ENCODE peak calls at places on chromosomes 6 and 20, in six cellular contexts. I is ovary; Z is adrenal gland; H is breast epithelium; D is prostate gland; L is CD4-positive, alpha-beta memory T cell. E is an unnamed sample.

GRCh38 chr6:90284236-90284744 is 12.4 kb downstream of the BACH2 start:
- DNase-seq in I (no peak), Z (peak; percentile 61), H (no peak), D (no peak), L (peak; percentile 78), E (no peak)

GRCh38 chr6:90222724-90223198 is 73.9 kb downstream of the BACH2 start:
- DNase-seq in I (no peak), Z (no peak), H (no peak), D (no peak), L (no peak), E (no peak)

GRCh38 chr20:15378151-15378550 is 1040.7 kb upstream of the FLRT3 start:
- DNase-seq in I (no peak), Z (no peak), H (no peak), D (no peak), L (no peak), E (no peak)

GRCh38 chr6:2782825-2783187 is 17.6 kb downstream of the WRNIP1 start:
- DNase-seq in I (no peak), Z (no peak), H (no peak), D (no peak), L (no peak), E (no peak)

GRCh38 chr6:71299541-71300470 is 11.2 kb downstream of the OGFRL1 start:
- DNase-seq in I (no peak), Z (no peak), H (no peak), D (no peak), L (no peak), E (no peak)

GRCh38 chr6:16683524-16684194 is 77.6 kb downstream of the ATXN1 start:
- DNase-seq in I (no peak), Z (peak; percentile 90), H (peak; percentile 55), D (peak; percentile 36), L (no peak), E (peak; percentile 56)

GRCh38 chr20:44861547-44862006 is 23.9 kb upstream of the YWHAB start:
- DNase-seq in I (no peak), Z (peak; percentile 63), H (no peak), D (no peak), L (no peak), E (no peak)

GRCh38 chr6:105402090-105402980 is 547 bp downstream of the PREP start:
- DNase-seq in I (no peak), Z (peak; percentile 45), H (no peak), D (peak; percentile 8), L (peak; percentile 67), E (no peak)

GRCh38 chr6:140178550-140179334 is 804.3 kb upstream of the CITED2 start:
- DNase-seq in I (no peak), Z (no peak), H (no peak), D (no peak), L (no peak), E (no peak)

GRCh38 chr6:156645106-156645505 is 132.1 kb upstream of the ARID1B start:
- DNase-seq in I (no peak), Z (no peak), H (no peak), D (no peak), L (no peak), E (no peak)

GRCh38 chr6:15876406-15876805 is 213.6 kb upstream of the DTNBP1 start:
- DNase-seq in I (no peak), Z (no peak), H (no peak), D (no peak), L (no peak), E (no peak)

GRCh38 chr20:51481311-51481997 is 61.1 kb downstream of the NFATC2 start:
- DNase-seq in I (no peak), Z (no peak), H (no peak), D (no peak), L (peak; percentile 80), E (no peak)

GRCh38 chr20:47476452-47476851 is 25.2 kb upstream of the NCOA3 start:
- DNase-seq in I (no peak), Z (no peak), H (no peak), D (no peak), L (no peak), E (no peak)

GRCh38 chr20:58065508-58066361 is 162.7 kb downstream of the ANKRD60 start:
- DNase-seq in I (no peak), Z (no peak), H (no peak), D (no peak), L (no peak), E (no peak)

GRCh38 chr6:139941826-139942225 is 567.4 kb upstream of the CITED2 start:
- DNase-seq in I (no peak), Z (no peak), H (no peak), D (no peak), L (no peak), E (no peak)

GRCh38 chr6:143136647-143137046 is 76.0 kb downstream of the AIG1 start:
- DNase-seq in I (no peak), Z (no peak), H (no peak), D (no peak), L (no peak), E (no peak)

GRCh38 chr6:23013776-23014175 is 444.4 kb downstream of the HDGFL1 start:
- DNase-seq in I (no peak), Z (no peak), H (no peak), D (no peak), L (no peak), E (no peak)

GRCh38 chr6:71139249-71139648 is 149.4 kb upstream of the OGFRL1 start:
- DNase-seq in I (no peak), Z (no peak), H (no peak), D (no peak), L (peak; percentile 21), E (no peak)

GRCh38 chr20:24153101-24154040 is 164.8 kb upstream of the GGTLC1 start:
- DNase-seq in I (no peak), Z (no peak), H (no peak), D (no peak), L (no peak), E (no peak)

GRCh38 chr6:52157301-52157930 is 28.8 kb upstream of the IL17A start:
- DNase-seq in I (no peak), Z (no peak), H (no peak), D (no peak), L (no peak), E (no peak)

GRCh38 chr6:36353411-36353915 is 16.8 kb upstream of the BNIP5 start:
- DNase-seq in I (no peak), Z (peak; percentile 3), H (no peak), D (no peak), L (no peak), E (no peak)

DNA sequence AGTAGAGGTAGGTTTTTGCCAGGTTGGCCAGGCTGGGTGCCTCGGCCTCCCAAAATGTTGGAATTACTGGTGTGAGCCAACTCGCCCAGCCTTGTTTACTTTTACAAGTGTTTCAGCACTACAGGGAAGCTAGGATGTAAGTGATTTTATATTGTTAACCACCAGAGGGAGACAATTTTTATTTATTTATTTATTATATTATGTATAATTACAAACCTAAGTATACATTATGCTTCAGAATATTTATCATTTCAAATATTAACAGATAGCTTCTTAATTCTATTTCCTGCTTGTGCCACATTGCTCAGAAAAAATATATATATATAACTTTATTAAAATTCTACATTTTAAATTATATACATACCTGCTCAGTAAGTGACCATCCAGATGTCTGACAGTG is 9.8 kb downstream of the MMUT start:
- DNase-seq in I (no peak), Z (no peak), H (no peak), D (no peak), L (no peak), E (no peak)
- H3K36me3 ChIP-seq in I (no peaks in the 10 kb centered on the region), Z (peaks cover 31% of the 10 kb centered on the region), H (peaks cover 7% of the 10 kb centered on the region), D (no peaks in the 10 kb centered on the region), L (peaks cover 5% of the 10 kb centered on the region), E (no peaks in the 10 kb centered on the region)

GRCh38 chr20:3900187-3900604 is 11.0 kb downstream of the PANK2 start:
- DNase-seq in I (no peak), Z (no peak), H (no peak), D (no peak), L (no peak), E (no peak)

GRCh38 chr20:3902041-3902440 is 12.9 kb downstream of the PANK2 start:
- DNase-seq in I (no peak), Z (no peak), H (no peak), D (no peak), L (no peak), E (no peak)

GRCh38 chr20:3902446-3902845 is 13.3 kb downstream of the PANK2 start:
- DNase-seq in I (no peak), Z (no peak), H (no peak), D (no peak), L (no peak), E (no peak)

GRCh38 chr20:3898639-3899038 is 9.5 kb downstream of the PANK2 start:
- DNase-seq in I (no peak), Z (no peak), H (no peak), D (no peak), L (no peak), E (no peak)

GRCh38 chr20:3901028-3901746 is 12.0 kb downstream of the PANK2 start:
- DNase-seq in I (no peak), Z (no peak), H (no peak), D (no peak), L (no peak), E (no peak)
- H3K36me3 ChIP-seq in I (no peaks in the 10 kb centered on the region), Z (no peaks in the 10 kb centered on the region), H (no peaks in the 10 kb centered on the region), D (no peaks in the 10 kb centered on the region), L (no peaks in the 10 kb centered on the region), E (peaks cover 12% of the 10 kb centered on the region)

DNA sequence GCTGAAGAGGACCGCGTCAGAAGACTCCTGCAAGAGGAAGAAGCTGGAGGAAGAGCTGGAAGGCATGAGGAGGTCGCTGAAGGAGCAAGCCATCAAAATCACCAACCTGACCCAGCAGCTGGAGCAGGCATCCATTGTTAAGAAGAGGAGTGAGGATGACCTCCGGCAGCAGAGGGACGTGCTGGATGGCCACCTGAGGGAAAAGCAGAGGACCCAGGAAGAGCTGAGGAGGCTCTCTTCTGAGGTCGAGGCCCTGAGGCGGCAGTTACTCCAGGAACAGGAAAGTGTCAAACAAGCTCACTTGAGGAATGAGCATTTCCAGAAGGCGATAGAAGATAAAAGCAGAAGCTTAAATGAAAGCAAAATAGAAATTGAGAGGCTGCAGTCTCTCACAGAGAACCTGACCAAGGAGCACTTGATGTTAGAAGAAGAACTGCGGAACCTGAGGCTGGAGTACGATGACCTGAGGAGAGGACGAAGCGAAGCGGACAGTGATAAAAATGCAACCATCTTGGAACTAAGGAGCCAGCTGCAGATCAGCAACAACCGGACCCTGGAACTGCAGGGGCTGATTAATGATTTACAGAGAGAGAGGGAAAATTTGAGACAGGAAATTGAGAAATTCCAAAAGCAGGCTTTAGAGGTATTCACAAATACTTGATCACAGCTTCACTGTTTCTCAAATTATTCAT is 8.9 kb upstream of the SNRNP48 start:
- DNase-seq in I (no peak), Z (no peak), H (no peak), D (no peak), L (no peak), E (no peak)
- H3K36me3 ChIP-seq in I (no peaks in the 10 kb centered on the region), Z (peaks cover 5% of the 10 kb centered on the region), H (no peaks in the 10 kb centered on the region), D (no peaks in the 10 kb centered on the region), L (no peaks in the 10 kb centered on the region), E (no peaks in the 10 kb centered on the region)

DNA sequence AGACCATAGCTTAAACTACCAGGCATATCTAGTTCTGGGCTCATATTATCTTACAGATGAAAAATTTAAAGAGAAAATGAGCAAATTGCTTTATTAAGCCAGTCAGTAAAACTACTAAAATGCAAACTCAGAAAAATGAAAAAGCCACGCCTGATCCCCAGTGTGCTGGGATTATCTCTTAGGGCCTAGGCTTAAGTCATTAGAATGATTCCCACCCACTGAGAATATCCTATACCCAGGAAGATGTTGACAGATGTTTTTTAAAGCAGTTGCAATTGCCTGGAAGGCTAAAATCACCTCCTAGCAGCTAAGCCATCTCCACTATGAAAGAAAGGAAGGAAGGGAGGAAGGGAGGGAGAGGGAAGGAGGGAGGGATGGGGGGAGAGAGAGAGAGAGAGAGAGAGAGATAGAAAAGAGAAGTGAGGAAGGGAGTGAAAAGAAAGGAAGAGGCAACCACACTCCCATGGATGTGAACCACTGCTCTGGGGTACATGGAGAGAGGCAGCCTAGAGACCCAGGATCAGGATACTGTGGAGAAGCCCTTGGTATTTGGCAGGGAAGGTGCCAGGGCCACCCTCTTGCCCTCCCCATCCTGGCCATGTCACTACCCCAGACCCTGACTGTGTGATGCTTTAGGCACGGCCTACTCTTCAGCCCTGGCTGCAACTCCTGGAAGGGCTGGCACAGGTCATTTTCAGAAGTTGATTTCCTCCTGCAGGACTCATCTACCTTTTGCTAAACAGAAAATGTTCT is 21.9 kb downstream of the NEDD9 start:
- DNase-seq in I (no peak), Z (no peak), H (no peak), D (no peak), L (no peak), E (no peak)
- H3K36me3 ChIP-seq in I (no peaks in the 10 kb centered on the region), Z (peaks cover 5% of the 10 kb centered on the region), H (no peaks in the 10 kb centered on the region), D (no peaks in the 10 kb centered on the region), L (peaks cover 7% of the 10 kb centered on the region), E (no peaks in the 10 kb centered on the region)